ENCODE peak calls at places on chromosomes 2 and 18, in six cellular contexts. E is H1, X is K562, K is GM12878, N is HCT116, W is HepG2. J is an unnamed sample.

GRCh38 chr2:195820373-195820772 is 163.3 kb downstream of the SLC39A10 start:
- DNase-seq in E (no peak), X (no peak), K (no peak), N (peak; percentile 4), W (no peak), J (no peak)

GRCh38 chr2:213229814-213230213 is 54.5 kb upstream of the SPAG16 start:
- DNase-seq in E (no peak), X (no peak), K (no peak), N (no peak), W (peak; percentile 42), J (no peak)

GRCh38 chr2:112187805-112188596 is 49.8 kb downstream of the FBLN7 start:
- DNase-seq in E (no peak), X (peak; percentile 61), K (no peak), N (peak; percentile 13), W (no peak), J (no peak)

GRCh38 chr2:65630643-65631042 is 198.2 kb upstream of the SPRED2 start:
- DNase-seq in E (no peak), X (no peak), K (no peak), N (no peak), W (no peak), J (no peak)

GRCh38 chr18:22556271-22556990 is 138.7 kb upstream of the CTAGE1 start:
- DNase-seq in E (no peak), X (no peak), K (no peak), N (no peak), W (no peak), J (no peak)

GRCh38 chr2:179218848-179219594 is 45.6 kb downstream of the SESTD1 start:
- DNase-seq in E (peak; percentile 50), X (peak; percentile 30), K (peak; percentile 20), N (peak; percentile 67), W (peak; percentile 73), J (peak; percentile 33)

GRCh38 chr18:13234528-13234795 is 15.9 kb downstream of the LDLRAD4 start:
- DNase-seq in E (no peak), X (no peak), K (no peak), N (no peak), W (no peak), J (no peak)

GRCh38 chr2:99545622-99546021 is 55.8 kb upstream of the REV1 start:
- DNase-seq in E (no peak), X (no peak), K (no peak), N (no peak), W (no peak), J (no peak)

GRCh38 chr2:58508021-58508420 is 266.9 kb upstream of the FANCL start:
- DNase-seq in E (no peak), X (no peak), K (no peak), N (no peak), W (no peak), J (no peak)

GRCh38 chr2:24521162-24521857 is 30.3 kb downstream of the NCOA1 start:
- DNase-seq in E (no peak), X (no peak), K (no peak), N (no peak), W (no peak), J (no peak)

GRCh38 chr2:161077367-161078210 is 82.6 kb upstream of the TANK start:
- DNase-seq in E (no peak), X (no peak), K (peak; percentile 81), N (no peak), W (no peak), J (no peak)

GRCh38 chr2:112636605-112637288 is 9.0 kb upstream of the SLC20A1 start:
- DNase-seq in E (no peak), X (no peak), K (no peak), N (no peak), W (no peak), J (no peak)

GRCh38 chr2:178241852-178242551 is 47.7 kb downstream of the OSBPL6 start:
- DNase-seq in E (no peak), X (peak; percentile 33), K (no peak), N (peak; percentile 35), W (no peak), J (peak; percentile 28)

GRCh38 chr2:181411105-181411849 is 45.9 kb upstream of the ITGA4 start:
- DNase-seq in E (peak; percentile 51), X (no peak), K (peak; percentile 30), N (no peak), W (no peak), J (no peak)

GRCh38 chr2:218960196-218961165 is 1.0 kb downstream of the CDK5R2 start:
- DNase-seq in E (no peak), X (no peak), K (no peak), N (no peak), W (no peak), J (no peak)

GRCh38 chr2:101429453-101429852 is 42.1 kb upstream of the CREG2 start:
- DNase-seq in E (no peak), X (no peak), K (no peak), N (no peak), W (no peak), J (no peak)

GRCh38 chr2:84924173-84925106 is 19.0 kb downstream of the TMSB10 start:
- DNase-seq in E (no peak), X (peak; percentile 18), K (peak; percentile 87), N (no peak), W (peak; percentile 95), J (no peak)

GRCh38 chr2:224887159-224887558 is 155.1 kb downstream of the DOCK10 start:
- DNase-seq in E (no peak), X (no peak), K (no peak), N (no peak), W (no peak), J (no peak)

GRCh38 chr2:215382480-215382879 is 53.4 kb downstream of the FN1 start:
- DNase-seq in E (no peak), X (no peak), K (no peak), N (no peak), W (no peak), J (no peak)

GRCh38 chr18:22639026-22639463 is 221.3 kb upstream of the CTAGE1 start:
- DNase-seq in E (no peak), X (no peak), K (no peak), N (no peak), W (no peak), J (no peak)

GRCh38 chr18:79952996-79953559 is 1.6 kb upstream of the SLC66A2 start:
- DNase-seq in E (no peak), X (no peak), K (no peak), N (no peak), W (no peak), J (no peak)

GRCh38 chr2:229836847-229837246 is 85.0 kb downstream of the TRIP12 start:
- DNase-seq in E (no peak), X (no peak), K (no peak), N (no peak), W (no peak), J (no peak)

GRCh38 chr2:147451902-147452515 is 392.8 kb upstream of the ACVR2A start:
- DNase-seq in E (no peak), X (no peak), K (no peak), N (no peak), W (no peak), J (no peak)

GRCh38 chr2:10097352-10098148 is 17.3 kb upstream of the CYS1 start:
- DNase-seq in E (no peak), X (peak; percentile 87), K (no peak), N (no peak), W (peak; percentile 61), J (peak; percentile 62)

GRCh38 chr2:107064750-107065149 is 178.8 kb upstream of the ST6GAL2 start:
- DNase-seq in E (no peak), X (no peak), K (no peak), N (no peak), W (no peak), J (no peak)

GRCh38 chr2:107068069-107068468 is 182.1 kb upstream of the ST6GAL2 start:
- DNase-seq in E (no peak), X (no peak), K (no peak), N (no peak), W (no peak), J (no peak)

GRCh38 chr2:107062599-107063196 is 176.7 kb upstream of the ST6GAL2 start:
- DNase-seq in E (no peak), X (no peak), K (no peak), N (no peak), W (peak; percentile 35), J (no peak)

GRCh38 chr2:107062173-107062572 is 176.2 kb upstream of the ST6GAL2 start:
- DNase-seq in E (no peak), X (no peak), K (no peak), N (no peak), W (no peak), J (no peak)
- TF ChIP-seq JUND in E (no peak), X (no peak), K (no peak), N (no peak), W (no peak), J (no peak)

GRCh38 chr2:43950383-43951008 is 45.3 kb downstream of the LRPPRC start:
- DNase-seq in E (no peak), X (no peak), K (no peak), N (peak; percentile 35), W (peak; percentile 54), J (peak; percentile 2)
- TF ChIP-seq JUND in E (no peak), X (no peak), K (no peak), N (no peak), W (no peak), J (no peak)

DNA sequence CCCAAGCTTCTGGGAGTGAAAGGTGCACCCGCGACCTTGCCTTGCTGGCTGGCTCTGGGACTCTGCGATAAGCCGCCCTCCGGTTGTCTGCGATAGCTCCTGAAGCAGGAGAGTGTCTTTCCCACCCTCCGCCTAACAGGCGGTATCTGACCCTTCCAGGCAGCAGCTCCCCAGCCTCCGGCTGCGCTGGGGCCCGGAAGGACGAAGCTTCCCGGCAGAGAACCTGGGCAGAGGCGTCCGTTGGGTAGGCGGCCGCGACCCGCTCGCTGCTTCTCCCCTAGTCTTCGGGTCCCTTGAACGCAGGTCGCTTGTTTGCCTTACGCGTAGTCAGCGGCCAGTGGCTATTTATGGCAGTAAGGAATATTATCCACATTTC is 446 bp upstream of the RHBDD1 start:
- DNase-seq in E (no peak), X (peak; percentile 76), K (no peak), N (no peak), W (no peak), J (no peak)
- TF ChIP-seq JUND in E (no peak), X (no peak), K (no peak), N (no peak), W (no peak), J (no peak)

GRCh38 chr2:129462967-129463366 is 516.5 kb upstream of the RAB6C start:
- DNase-seq in E (no peak), X (no peak), K (no peak), N (no peak), W (no peak), J (no peak)

GRCh38 chr2:129462349-129462748 is 517.1 kb upstream of the RAB6C start:
- DNase-seq in E (no peak), X (no peak), K (no peak), N (no peak), W (no peak), J (no peak)

GRCh38 chr2:129464631-129465030 is 514.8 kb upstream of the RAB6C start:
- DNase-seq in E (no peak), X (no peak), K (no peak), N (no peak), W (no peak), J (no peak)

GRCh38 chr2:129465045-129465444 is 514.4 kb upstream of the RAB6C start:
- DNase-seq in E (no peak), X (no peak), K (no peak), N (no peak), W (no peak), J (no peak)

DNA sequence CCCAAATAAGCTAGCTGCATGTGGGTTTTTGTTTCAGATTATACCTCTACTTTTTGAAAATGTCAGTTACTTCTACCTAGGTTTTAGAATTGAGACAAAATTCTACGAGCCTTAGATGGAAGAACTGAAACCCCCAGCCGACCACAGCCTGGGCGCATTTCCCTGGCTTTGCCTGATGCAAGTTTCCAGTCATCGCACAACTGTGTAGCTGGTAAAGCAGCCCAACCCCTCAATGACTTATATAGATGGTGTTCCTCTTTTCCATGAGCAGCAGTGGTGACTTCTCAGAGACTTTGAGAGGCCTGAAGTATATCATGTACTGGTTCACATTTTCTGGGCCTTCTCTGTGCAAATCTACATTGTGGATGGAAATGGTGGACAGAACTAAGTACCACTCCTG is 515.4 kb upstream of the RAB6C start:
- DNase-seq in E (no peak), X (no peak), K (no peak), N (no peak), W (no peak), J (no peak)
- TF ChIP-seq JUND in E (no peak), X (no peak), K (no peak), N (no peak), W (no peak), J (no peak)

J was measured in T47D.